ENCODE peak calls at places on chromosomes 5 and 9, in six cellular contexts. Q, K, G, X, R and U are unnamed samples.

GRCh38 chr5:136193396-136193935 is 504 bp upstream of the SMIM32 start:
- DNase-seq in X (peak; percentile 37), Q (no peak), G (no peak), R (no peak), K (no peak), U (no peak)

GRCh38 chr5:35478856-35479682 is 138.6 kb upstream of the SPEF2 start:
- DNase-seq in R (peak; percentile 43), G (peak; percentile 61), X (no peak), K (no peak), Q (no peak), U (no peak)

GRCh38 chr5:58459276-58459859 is 518 bp downstream of the PLK2 start:
- DNase-seq in Q (peak; percentile 7), K (peak; percentile 47), G (peak; percentile 40), X (no peak), R (peak; percentile 45), U (peak; percentile 17)

GRCh38 chr9:94144394-94144793 is 60.1 kb downstream of the PTPDC1 start:
- DNase-seq in X (no peak), Q (no peak), K (no peak), G (no peak), R (no peak), U (no peak)

GRCh38 chr9:23308114-23308513 is 517.9 kb downstream of the ELAVL2 start:
- DNase-seq in X (no peak), R (no peak), G (no peak), K (no peak), Q (no peak), U (no peak)

GRCh38 chr5:1446602-1447343 is 1.5 kb upstream of the SLC6A3 start:
- DNase-seq in G (no peak), X (no peak), Q (no peak), K (no peak), R (no peak), U (no peak)

GRCh38 chr5:68288756-68289134 is 73.2 kb downstream of the PIK3R1 start:
- DNase-seq in K (no peak), X (peak; percentile 58), R (no peak), G (no peak), Q (no peak), U (no peak)

GRCh38 chr9:81787747-81788632 is 98.6 kb upstream of the TLE1 start:
- DNase-seq in X (no peak), K (peak; percentile 80), Q (no peak), G (peak; percentile 91), R (peak; percentile 66), U (no peak)

GRCh38 chr9:74570879-74571512 is 73.9 kb downstream of the RORB start:
- DNase-seq in Q (no peak), R (peak; percentile 9), K (peak; percentile 31), X (peak; percentile 41), G (peak; percentile 54), U (peak; percentile 39)

GRCh38 chr9:112157961-112158360 is 17.1 kb downstream of the SUSD1 start:
- DNase-seq in X (no peak), G (no peak), K (no peak), R (no peak), Q (no peak), U (no peak)

GRCh38 chr9:135212961-135213360 is 125.5 kb downstream of the OLFM1 start:
- DNase-seq in G (no peak), R (no peak), X (no peak), Q (no peak), K (no peak), U (no peak)

GRCh38 chr9:115591584-115591984 is 473.6 kb upstream of the TNC start:
- DNase-seq in X (peak; percentile 57), R (peak; percentile 95), Q (no peak), G (peak; percentile 99), K (peak; percentile 97), U (peak; percentile 96)

GRCh38 chr9:123723135-123723875 is 206.6 kb downstream of the DENND1A start:
- DNase-seq in R (no peak), X (no peak), K (no peak), G (no peak), Q (no peak), U (no peak)

DNA sequence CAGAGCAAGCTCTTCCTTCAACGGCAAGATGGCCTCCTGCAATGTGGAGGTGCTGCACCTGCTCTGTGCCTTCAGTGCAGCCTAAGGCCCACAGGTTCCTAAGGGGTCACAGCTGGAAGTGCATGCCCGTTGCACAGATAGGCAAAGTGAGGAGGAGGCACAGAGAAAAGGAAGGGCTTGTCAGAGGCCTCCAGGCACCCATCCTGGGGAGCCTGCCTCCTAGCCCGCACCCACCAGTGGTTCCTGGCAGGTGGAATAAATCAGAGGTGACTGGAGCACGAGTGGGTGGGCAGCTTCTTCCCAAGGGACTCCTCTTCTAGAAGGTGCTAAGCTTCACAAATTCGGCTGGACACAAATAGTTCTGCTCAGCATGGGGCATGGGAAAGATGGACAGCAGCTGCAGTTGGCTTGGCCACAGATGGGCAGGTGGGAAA is 52.8 kb upstream of the STXBP1 start:
- DNase-seq in G (no peak), R (no peak), Q (no peak), K (no peak), X (no peak), U (no peak)
- H3K4me1 ChIP-seq in G (peaks cover 79% of the 10 kb centered on the region), R (peaks cover 90% of the 10 kb centered on the region), Q (peaks cover 52% of the 10 kb centered on the region), K (peaks cover 97% of the 10 kb centered on the region), X (peaks cover 38% of the 10 kb centered on the region), U (peaks cover 64% of the 10 kb centered on the region)

GRCh38 chr9:113649054-113649453 is 185.5 kb downstream of the RGS3 start:
- DNase-seq in Q (no peak), K (no peak), R (no peak), G (peak; percentile 78), X (peak; percentile 90), U (peak; percentile 23)
- TF ChIP-seq CTCF in Q (no peak), K (no peak), R (no peak), G (no peak), X (no peak), U (no peak)

GRCh38 chr9:71697882-71698281 is 70.4 kb downstream of the CEMIP2 start:
- DNase-seq in K (no peak), R (no peak), G (no peak), Q (no peak), X (no peak), U (no peak)

GRCh38 chr9:71691036-71691435 is 77.3 kb downstream of the CEMIP2 start:
- DNase-seq in X (no peak), K (no peak), R (peak; percentile 83), G (no peak), Q (no peak), U (no peak)

GRCh38 chr9:71692337-71692736 is 76.0 kb downstream of the CEMIP2 start:
- DNase-seq in K (no peak), R (peak; percentile 56), X (no peak), Q (no peak), G (peak; percentile 80), U (peak; percentile 39)

GRCh38 chr9:71693607-71694006 is 74.7 kb downstream of the CEMIP2 start:
- DNase-seq in K (no peak), G (no peak), Q (no peak), R (no peak), X (no peak), U (no peak)

GRCh38 chr9:71694332-71694731 is 74.0 kb downstream of the CEMIP2 start:
- DNase-seq in K (no peak), X (no peak), G (no peak), R (no peak), Q (no peak), U (no peak)
- H3K4me1 ChIP-seq in K (peaks cover 27% of the 10 kb centered on the region), X (no peaks in the 10 kb centered on the region), G (no peaks in the 10 kb centered on the region), R (peaks cover 16% of the 10 kb centered on the region), Q (no peaks in the 10 kb centered on the region), U (peaks cover 6% of the 10 kb centered on the region)

GRCh38 chr5:9288234-9288633 is 257.6 kb downstream of the SEMA5A start:
- DNase-seq in G (no peak), K (no peak), R (no peak), X (no peak), Q (no peak), U (no peak)
- TF ChIP-seq CTCF in G (peak; percentile 5), K (no peak), R (no peak), X (no peak), Q (no peak), U (no peak)